ENCODE peak calls at places on chromosomes 11 and 22, in five cellular contexts. E, T, K, N and M are unnamed samples.
A peak's percentile ranks its signal among the peaks of the same experiment; 100 is the strongest.

GRCh38 chr11:99795999-99796398 is 775.2 kb downstream of the CNTN5 start:
- DNase-seq in E (no peak), T (no peak), K (no peak), N (no peak), M (no peak)

GRCh38 chr11:24781288-24781687 is 284.4 kb downstream of the LUZP2 start:
- DNase-seq in E (no peak), T (no peak), K (no peak), N (no peak), M (no peak)

GRCh38 chr11:10438451-10438850 is 16.6 kb upstream of the AMPD3 start:
- DNase-seq in E (no peak), T (no peak), K (no peak), N (no peak), M (no peak)

GRCh38 chr11:33634291-33634834 is 66.3 kb downstream of the C11orf91 start:
- DNase-seq in E (no peak), T (peak; percentile 95), K (no peak), N (no peak), M (no peak)

GRCh38 chr11:20027546-20028014 is 132.7 kb downstream of the DBX1 start:
- DNase-seq in E (no peak), T (no peak), K (no peak), N (no peak), M (no peak)

GRCh38 chr11:122214567-122214966 is 98.6 kb upstream of the BLID start:
- DNase-seq in E (no peak), T (no peak), K (no peak), N (no peak), M (no peak)

GRCh38 chr11:17414317-17414737 is 25.9 kb upstream of the KCNJ11 start:
- DNase-seq in E (no peak), T (no peak), K (no peak), N (no peak), M (no peak)

GRCh38 chr11:70107756-70108155 is 29.6 kb downstream of the ANO1 start:
- DNase-seq in E (no peak), T (no peak), K (no peak), N (no peak), M (no peak)

GRCh38 chr22:19786959-19787848 is 26.6 kb downstream of the TBX1 start:
- DNase-seq in E (no peak), T (no peak), K (no peak), N (no peak), M (no peak)

GRCh38 chr11:23124996-23125395 is 264.7 kb upstream of the CCDC179 start:
- DNase-seq in E (no peak), T (no peak), K (no peak), N (no peak), M (no peak)

GRCh38 chr11:48095779-48096470 is 115.6 kb downstream of the PTPRJ start:
- DNase-seq in E (no peak), T (no peak), K (no peak), N (no peak), M (no peak)